ENCODE peak calls at places on chromosomes 4 and X, in five cellular contexts. X is mammary epithelial cell, Y is heart left ventricle, G is pancreas, F is stomach. A is an unnamed sample.

GRCh38 chrX:133607419-133608348 is 192.4 kb upstream of the GPC4 start:
- DNase-seq in G (peak; percentile 43), Y (no peak), F (peak; percentile 27), X (no peak), A (no peak)

GRCh38 chrX:104310084-104310483 is 55.4 kb upstream of the ESX1 start:
- DNase-seq in X (peak; percentile 37), G (no peak), Y (no peak), F (no peak), A (peak; percentile 45)

GRCh38 chr4:24473309-24473721 is 111.0 kb downstream of the DHX15 start:
- DNase-seq in G (no peak), Y (peak; percentile 35), X (peak; percentile 11), F (no peak), A (peak; percentile 20)

GRCh38 chr4:1191621-1192020 is 19.2 kb upstream of the SPON2 start:
- DNase-seq in Y (no peak), X (no peak), G (no peak), F (peak; percentile 27), A (no peak)

GRCh38 chr4:74942918-74943253 is 10.0 kb downstream of the PARM1 start:
- DNase-seq in Y (no peak), X (no peak), F (no peak), G (no peak), A (no peak)

GRCh38 chr4:140260227-140260626 is 106.2 kb upstream of the MAML3 start:
- DNase-seq in G (no peak), F (no peak), X (peak; percentile 87), Y (no peak), A (peak; percentile 94)

GRCh38 chr4:23962462-23962861 is 72.6 kb upstream of the PPARGC1A start:
- DNase-seq in X (no peak), F (peak; percentile 33), Y (no peak), G (no peak), A (no peak)

GRCh38 chrX:42289492-42290385 is 366.4 kb upstream of the CASK start:
- DNase-seq in F (no peak), Y (no peak), G (no peak), X (no peak), A (no peak)

GRCh38 chrX:2508648-2509335 is 8.0 kb upstream of the DHRSX start:
- DNase-seq in X (no peak), Y (no peak), F (no peak), G (no peak), A (no peak)

GRCh38 chr4:8495803-8496202 is 55.2 kb downstream of the TRMT44 start:
- DNase-seq in X (no peak), G (no peak), F (no peak), Y (no peak), A (no peak)

GRCh38 chrX:143934542-143934941 is 50.7 kb downstream of the UBE2NL start:
- DNase-seq in F (no peak), Y (no peak), X (no peak), G (no peak), A (no peak)

GRCh38 chrX:115949900-115950822 is 220.4 kb upstream of the AGTR2 start:
- DNase-seq in Y (no peak), X (peak; percentile 31), G (peak; percentile 52), F (peak; percentile 63), A (no peak)

GRCh38 chr4:124854968-124855367 is 142.4 kb upstream of the ANKRD50 start:
- DNase-seq in X (peak; percentile 32), F (no peak), Y (no peak), G (no peak), A (peak; percentile 24)

GRCh38 chr4:112523764-112524505 is 8.0 kb upstream of the NEUROG2 start:
- DNase-seq in G (peak; percentile 81), X (peak; percentile 67), F (peak; percentile 60), Y (no peak), A (peak; percentile 36)

GRCh38 chr4:143700060-143700419 is 435 bp downstream of the FREM3 start:
- DNase-seq in Y (peak; percentile 30), G (no peak), F (no peak), X (peak; percentile 1), A (no peak)

GRCh38 chrX:29890004-29890403 is 325.4 kb upstream of the MAGEB2 start:
- DNase-seq in G (no peak), X (no peak), Y (no peak), F (no peak), A (no peak)

GRCh38 chr4:123265443-123265842 is 131.2 kb upstream of the SPRY1 start:
- DNase-seq in G (no peak), Y (no peak), X (peak; percentile 26), F (no peak), A (peak; percentile 79)

GRCh38 chrX:13112499-13112898 is 68.1 kb upstream of the FAM9C start:
- DNase-seq in F (no peak), G (no peak), X (no peak), Y (no peak), A (no peak)

GRCh38 chr4:100379583-100380105 is 138.2 kb downstream of the EMCN start:
- DNase-seq in F (no peak), Y (no peak), X (peak; percentile 42), G (no peak), A (peak; percentile 64)

GRCh38 chr4:183099537-183100297 is 660 bp downstream of the WWC2 start:
- DNase-seq in F (peak; percentile 29), G (peak; percentile 54), X (peak; percentile 35), Y (peak; percentile 46), A (no peak)

GRCh38 chr4:20838476-20838875 is 138.2 kb downstream of the PACRGL start:
- DNase-seq in X (no peak), G (no peak), Y (no peak), F (no peak), A (no peak)

GRCh38 chr4:176443646-176444409 is 124.1 kb downstream of the SPCS3 start:
- DNase-seq in X (peak; percentile 48), F (no peak), G (no peak), Y (no peak), A (peak; percentile 55)

GRCh38 chrX:21885568-21885967 is 29.8 kb downstream of the YY2 start:
- DNase-seq in F (no peak), G (no peak), X (no peak), Y (no peak), A (no peak)

GRCh38 chr4:142697303-142697702 is 148.8 kb downstream of the INPP4B start:
- DNase-seq in F (no peak), Y (no peak), G (no peak), X (no peak), A (no peak)

GRCh38 chrX:39764441-39764914 is 333.3 kb downstream of the BCOR start:
- DNase-seq in Y (no peak), F (no peak), G (no peak), X (no peak), A (no peak)

DNA sequence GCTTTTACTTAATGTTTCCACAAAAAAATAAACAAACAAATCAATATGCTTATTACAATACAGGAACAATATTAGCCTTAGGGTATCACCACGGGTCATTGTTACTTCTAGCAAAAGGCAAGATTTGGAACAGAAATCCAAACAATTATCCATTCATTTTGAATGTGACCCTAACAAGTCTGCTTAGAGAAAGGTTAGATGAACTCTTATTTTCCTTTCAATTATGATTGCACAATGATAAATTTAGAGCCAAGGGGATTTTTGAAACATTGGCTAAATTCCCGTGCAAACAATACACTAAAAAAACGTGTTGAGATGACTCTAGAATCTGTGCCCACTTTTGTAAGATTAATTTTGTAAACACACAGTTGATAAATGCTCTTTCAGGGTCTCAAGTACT is 474.7 kb downstream of the PCDH7 start:
- DNase-seq in G (no peak), X (no peak), F (no peak), Y (no peak), A (peak; percentile 7)
- TF ChIP-seq CTCF in G (no peak), X (no peak), F (no peak), Y (no peak), A (no peak)

DNA sequence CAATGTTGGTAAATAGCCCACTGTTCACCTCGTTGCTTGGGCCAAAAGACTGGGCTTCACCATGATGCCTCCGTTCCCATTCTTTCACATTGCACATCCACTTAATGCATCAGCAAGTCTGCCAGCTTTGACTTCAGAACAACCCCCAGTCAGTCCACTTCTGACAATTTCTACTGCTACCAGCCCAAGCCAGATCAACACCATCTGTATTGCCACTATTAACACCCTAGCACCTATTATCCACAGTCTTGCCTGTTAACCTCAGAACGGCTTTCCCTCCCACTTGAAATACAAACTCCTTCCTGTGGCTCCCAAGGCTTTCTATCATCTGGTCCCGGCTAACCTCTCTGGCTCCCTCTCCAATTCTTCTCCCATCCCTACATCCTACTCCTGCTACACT is 95.7 kb downstream of the SH3RF1 start:
- DNase-seq in X (no peak), G (no peak), F (no peak), Y (no peak), A (no peak)
- H3K36me3 ChIP-seq in X (no peaks in the 10 kb centered on the region), G (no peaks in the 10 kb centered on the region), F (no peaks in the 10 kb centered on the region), Y (no peaks in the 10 kb centered on the region), A (no peaks in the 10 kb centered on the region)

DNA sequence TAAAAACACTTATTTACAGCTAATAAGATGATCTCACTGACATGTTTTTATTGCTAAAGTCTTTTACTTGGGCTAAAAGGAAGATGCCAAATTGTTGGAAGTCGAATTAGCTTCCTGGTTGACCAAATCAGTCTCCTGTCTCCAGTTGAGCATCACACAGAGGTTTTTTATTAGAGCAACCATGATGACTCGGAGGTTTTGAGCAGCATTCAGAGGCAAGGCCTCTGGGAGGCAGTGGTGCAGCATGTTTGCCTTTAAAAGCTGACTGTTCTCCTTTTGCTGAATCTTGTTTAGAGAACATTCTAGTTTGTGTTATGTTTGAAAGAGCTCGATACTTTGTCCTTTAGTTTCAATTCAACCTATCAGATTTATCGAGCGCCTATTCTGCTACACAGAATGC is 2.1 kb downstream of the UCHL1 start:
- DNase-seq in Y (no peak), F (no peak), G (no peak), X (peak; percentile 38), A (peak; percentile 52)
- TF ChIP-seq CTCF in Y (peak; percentile 51), F (no peak), G (no peak), X (peak; percentile 50), A (peak; percentile 45)

DNA sequence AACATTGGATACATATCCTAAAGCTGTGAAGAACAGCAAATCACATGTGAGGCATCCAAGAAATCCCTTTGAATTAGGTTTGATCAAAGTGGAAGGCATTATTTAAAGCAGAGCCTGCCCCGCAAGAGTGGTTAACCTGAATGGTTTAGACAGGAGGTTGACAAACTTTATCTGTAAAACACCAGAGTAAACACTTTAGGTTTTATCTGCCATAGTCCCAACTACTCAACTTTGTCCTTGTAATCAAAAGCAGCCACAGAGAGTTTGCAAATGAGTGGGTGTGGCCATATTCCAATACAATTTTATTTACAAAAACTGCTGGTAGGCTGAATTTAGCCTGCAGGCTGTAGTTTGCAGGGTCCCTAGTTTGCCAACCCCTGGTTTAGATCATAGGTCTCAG is 25.2 kb upstream of the FGFBP2 start:
- DNase-seq in X (no peak), G (no peak), F (no peak), Y (no peak), A (no peak)
- H3K36me3 ChIP-seq in X (no peaks in the 10 kb centered on the region), G (peaks cover 3% of the 10 kb centered on the region), F (peaks cover 7% of the 10 kb centered on the region), Y (no peaks in the 10 kb centered on the region), A (no peaks in the 10 kb centered on the region)

GRCh38 chrX:6574762-6575161 is 39.8 kb upstream of the VCX3A start:
- DNase-seq in F (no peak), G (no peak), X (no peak), Y (no peak), A (no peak)
- TF ChIP-seq CTCF in F (no peak), G (no peak), X (peak; percentile 15), Y (no peak), A (no peak)

A was measured in bronchial epithelial cell.